ENCODE peak calls at places on chromosomes 6 and 20, in five cellular contexts. One of them, this sample, is unnamed.
A peak's percentile ranks its signal among the peaks of the same experiment; 100 is the strongest.

GRCh38 chr20:21026951-21027350 is 79.2 kb downstream of the LINC00237 start:
- DNase-seq in GM12878: no peak
- DNase-seq in K562: no peak
- DNase-seq in HepG2: no peak
- DNase-seq in A549: no peak
- DNase-seq in this sample: no peak

GRCh38 chr6:71403422-71404134 is 115.0 kb downstream of the OGFRL1 start:
- DNase-seq in GM12878: no peak
- DNase-seq in A549: no peak
- DNase-seq in K562: no peak
- DNase-seq in HepG2: no peak
- DNase-seq in this sample: peak; percentile 45

GRCh38 chr6:105815657-105816555 is 270.2 kb upstream of the PRDM1 start:
- DNase-seq in GM12878: no peak
- DNase-seq in HepG2: no peak
- DNase-seq in A549: no peak
- DNase-seq in K562: no peak
- DNase-seq in this sample: no peak

GRCh38 chr6:12245360-12245759 is 44.8 kb upstream of the EDN1 start:
- DNase-seq in HepG2: no peak
- DNase-seq in A549: no peak
- DNase-seq in GM12878: no peak
- DNase-seq in K562: no peak
- DNase-seq in this sample: no peak

GRCh38 chr6:142838821-142839685 is 105.9 kb downstream of the HIVEP2 start:
- DNase-seq in HepG2: peak; percentile 73
- DNase-seq in GM12878: no peak
- DNase-seq in A549: peak; percentile 45
- DNase-seq in K562: no peak
- DNase-seq in this sample: no peak

GRCh38 chr20:35992713-35993335 is 24.4 kb downstream of the CNBD2 start:
- DNase-seq in A549: peak; percentile 68
- DNase-seq in HepG2: peak; percentile 81
- DNase-seq in GM12878: peak; percentile 9
- DNase-seq in K562: peak; percentile 85
- DNase-seq in this sample: peak; percentile 85

GRCh38 chr6:30447237-30447636 is 42.1 kb upstream of the HLA-E start:
- DNase-seq in HepG2: peak; percentile 47
- DNase-seq in K562: no peak
- DNase-seq in A549: peak; percentile 24
- DNase-seq in GM12878: no peak
- DNase-seq in this sample: peak; percentile 92

GRCh38 chr6:89242574-89243330 is 25.6 kb upstream of the GABRR1 start:
- DNase-seq in GM12878: no peak
- DNase-seq in HepG2: peak; percentile 44
- DNase-seq in A549: peak; percentile 59
- DNase-seq in K562: no peak
- DNase-seq in this sample: peak; percentile 57

GRCh38 chr6:12105271-12105670 is 93.2 kb downstream of the HIVEP1 start:
- DNase-seq in GM12878: no peak
- DNase-seq in A549: no peak
- DNase-seq in HepG2: no peak
- DNase-seq in K562: no peak
- DNase-seq in this sample: no peak

GRCh38 chr6:3211681-3212080 is 15.8 kb downstream of the TUBB2B start:
- DNase-seq in K562: no peak
- DNase-seq in HepG2: no peak
- DNase-seq in A549: no peak
- DNase-seq in GM12878: no peak
- DNase-seq in this sample: no peak

GRCh38 chr20:15297059-15297875 is 959.9 kb upstream of the FLRT3 start:
- DNase-seq in GM12878: no peak
- DNase-seq in K562: no peak
- DNase-seq in A549: no peak
- DNase-seq in HepG2: no peak
- DNase-seq in this sample: no peak

GRCh38 chr20:4449977-4450715 is 271.6 kb upstream of the PRND start:
- DNase-seq in GM12878: no peak
- DNase-seq in A549: peak; percentile 55
- DNase-seq in K562: no peak
- DNase-seq in HepG2: peak; percentile 46
- DNase-seq in this sample: peak; percentile 25

GRCh38 chr20:23160536-23161243 is 74.6 kb upstream of the CD93 start:
- DNase-seq in A549: no peak
- DNase-seq in K562: no peak
- DNase-seq in HepG2: no peak
- DNase-seq in GM12878: no peak
- DNase-seq in this sample: peak; percentile 59

GRCh38 chr6:111534366-111534765 is 51.3 kb upstream of the REV3L start:
- DNase-seq in K562: no peak
- DNase-seq in HepG2: no peak
- DNase-seq in A549: peak; percentile 7
- DNase-seq in GM12878: no peak
- DNase-seq in this sample: no peak

DNA sequence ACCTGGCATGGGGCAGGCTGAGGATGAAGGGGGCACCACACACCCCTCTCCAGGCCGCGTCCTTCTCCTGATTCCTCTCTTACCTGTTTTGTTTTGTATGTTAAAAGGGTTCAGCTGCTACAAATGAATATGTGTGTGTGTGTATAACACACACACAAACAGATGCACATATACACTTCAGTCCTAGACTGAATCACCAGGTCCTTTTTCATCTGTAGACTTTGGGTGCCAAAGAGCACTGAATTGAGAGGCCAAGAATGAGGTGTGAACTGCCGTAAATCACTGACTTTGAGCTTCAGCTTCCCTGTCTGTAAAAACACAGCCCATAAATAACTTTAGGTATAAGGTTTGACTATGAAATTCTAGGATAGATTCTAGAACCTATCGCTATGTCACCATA is 40.5 kb downstream of the SULF2 start:
- DNase-seq in K562: no peak
- DNase-seq in A549: no peak
- DNase-seq in GM12878: no peak
- DNase-seq in HepG2: no peak
- DNase-seq in this sample: no peak
- TF ChIP-seq JUNB in K562: no peak
- TF ChIP-seq JUNB in A549: no peak
- TF ChIP-seq JUNB in GM12878: no peak
- TF ChIP-seq JUNB in HepG2: no peak
- TF ChIP-seq JUNB in this sample: no peak

GRCh38 chr6:34195726-34196115 is 41.0 kb upstream of the HMGA1 start:
- DNase-seq in HepG2: no peak
- DNase-seq in K562: peak; percentile 19
- DNase-seq in GM12878: no peak
- DNase-seq in A549: no peak
- DNase-seq in this sample: no peak

GRCh38 chr6:34194770-34195169 is 41.9 kb upstream of the HMGA1 start:
- DNase-seq in A549: no peak
- DNase-seq in K562: no peak
- DNase-seq in GM12878: no peak
- DNase-seq in HepG2: no peak
- DNase-seq in this sample: peak; percentile 26

GRCh38 chr6:34196116-34196832 is 40.4 kb upstream of the HMGA1 start:
- DNase-seq in A549: peak; percentile 57
- DNase-seq in K562: peak; percentile 96
- DNase-seq in GM12878: peak; percentile 28
- DNase-seq in HepG2: no peak
- DNase-seq in this sample: peak; percentile 83

GRCh38 chr6:34189806-34190503 is 44.1 kb upstream of the GRM4 start:
- DNase-seq in A549: no peak
- DNase-seq in GM12878: no peak
- DNase-seq in K562: peak; percentile 44
- DNase-seq in HepG2: peak; percentile 41
- DNase-seq in this sample: no peak

DNA sequence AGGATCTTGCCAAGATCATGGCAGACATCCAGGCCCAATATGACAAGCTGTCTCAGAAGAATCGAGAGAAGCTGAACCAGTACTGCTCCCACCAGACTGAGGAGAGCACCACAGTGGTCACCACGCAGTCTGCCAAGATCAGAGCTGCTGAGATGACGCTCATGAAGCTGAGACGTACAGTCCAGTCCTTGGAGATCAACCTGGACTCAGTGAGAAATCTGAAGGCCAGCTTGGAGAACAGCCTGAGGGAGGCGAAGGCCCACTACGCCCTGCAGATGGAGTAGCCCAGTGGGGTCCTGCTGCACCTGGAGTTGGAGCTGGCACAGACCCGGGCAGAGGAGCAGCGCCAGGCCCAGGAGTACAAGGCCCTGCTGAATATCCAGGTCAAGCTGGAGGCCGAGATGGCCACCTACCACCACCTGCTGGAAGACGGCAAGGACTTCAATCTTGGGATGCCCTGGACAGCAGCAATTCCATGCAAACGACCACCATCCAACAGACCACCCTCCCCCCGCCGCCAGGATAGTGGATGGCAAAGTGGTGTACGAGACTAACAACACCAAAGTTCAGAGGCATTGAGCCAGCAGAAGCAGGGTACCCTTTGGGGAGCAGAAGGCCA is 44.7 kb upstream of the GRM4 start:
- DNase-seq in K562: no peak
- DNase-seq in HepG2: no peak
- DNase-seq in A549: no peak
- DNase-seq in GM12878: no peak
- DNase-seq in this sample: peak; percentile 25
- TF ChIP-seq JUNB in K562: no peak
- TF ChIP-seq JUNB in HepG2: no peak
- TF ChIP-seq JUNB in A549: no peak
- TF ChIP-seq JUNB in GM12878: no peak
- TF ChIP-seq JUNB in this sample: no peak

GRCh38 chr6:132598473-132598872 is 8.9 kb upstream of the TAAR5 start:
- DNase-seq in A549: peak; percentile 30
- DNase-seq in K562: peak; percentile 14
- DNase-seq in GM12878: no peak
- DNase-seq in HepG2: peak; percentile 57
- DNase-seq in this sample: peak; percentile 69
- TF ChIP-seq JUNB in A549: no peak
- TF ChIP-seq JUNB in K562: no peak
- TF ChIP-seq JUNB in GM12878: no peak
- TF ChIP-seq JUNB in HepG2: no peak
- TF ChIP-seq JUNB in this sample: no peak

GRCh38 chr6:53154794-53155193 is 6.2 kb upstream of the GCM1 start:
- DNase-seq in GM12878: no peak
- DNase-seq in HepG2: no peak
- DNase-seq in A549: no peak
- DNase-seq in K562: no peak
- DNase-seq in this sample: no peak

GRCh38 chr6:53152576-53152975 is 3.9 kb upstream of the GCM1 start:
- DNase-seq in A549: no peak
- DNase-seq in GM12878: no peak
- DNase-seq in K562: no peak
- DNase-seq in HepG2: no peak
- DNase-seq in this sample: no peak

GRCh38 chr6:53148684-53149083 is at the start of gene GCM1:
- DNase-seq in A549: no peak
- DNase-seq in GM12878: no peak
- DNase-seq in HepG2: peak; percentile 41
- DNase-seq in K562: no peak
- DNase-seq in this sample: no peak

GRCh38 chr6:53154071-53154470 is 5.4 kb upstream of the GCM1 start:
- DNase-seq in GM12878: no peak
- DNase-seq in HepG2: no peak
- DNase-seq in A549: no peak
- DNase-seq in K562: no peak
- DNase-seq in this sample: no peak

GRCh38 chr6:53151676-53152075 is 3.0 kb upstream of the GCM1 start:
- DNase-seq in GM12878: no peak
- DNase-seq in K562: peak; percentile 23
- DNase-seq in HepG2: peak; percentile 40
- DNase-seq in A549: peak; percentile 25
- DNase-seq in this sample: peak; percentile 79
- TF ChIP-seq JUNB in GM12878: no peak
- TF ChIP-seq JUNB in K562: no peak
- TF ChIP-seq JUNB in HepG2: no peak
- TF ChIP-seq JUNB in A549: no peak
- TF ChIP-seq JUNB in this sample: no peak

GRCh38 chr6:74805841-74806696 is 399.8 kb downstream of the COL12A1 start:
- DNase-seq in K562: no peak
- DNase-seq in GM12878: no peak
- DNase-seq in HepG2: no peak
- DNase-seq in A549: no peak
- DNase-seq in this sample: no peak
- TF ChIP-seq JUNB in K562: no peak
- TF ChIP-seq JUNB in GM12878: no peak
- TF ChIP-seq JUNB in HepG2: no peak
- TF ChIP-seq JUNB in A549: no peak
- TF ChIP-seq JUNB in this sample: no peak

GRCh38 chr20:32809907-32810306 is 9.8 kb upstream of the MAPRE1 start:
- DNase-seq in GM12878: no peak
- DNase-seq in K562: no peak
- DNase-seq in A549: no peak
- DNase-seq in HepG2: no peak
- DNase-seq in this sample: no peak

GRCh38 chr20:32804817-32805216 is 14.9 kb upstream of the MAPRE1 start:
- DNase-seq in K562: no peak
- DNase-seq in GM12878: no peak
- DNase-seq in HepG2: no peak
- DNase-seq in A549: no peak
- DNase-seq in this sample: no peak

GRCh38 chr20:32808438-32808837 is 11.3 kb upstream of the MAPRE1 start:
- DNase-seq in A549: no peak
- DNase-seq in HepG2: no peak
- DNase-seq in GM12878: no peak
- DNase-seq in K562: no peak
- DNase-seq in this sample: no peak

GRCh38 chr20:32806356-32806755 is 13.4 kb upstream of the MAPRE1 start:
- DNase-seq in K562: no peak
- DNase-seq in GM12878: no peak
- DNase-seq in A549: no peak
- DNase-seq in HepG2: no peak
- DNase-seq in this sample: no peak

GRCh38 chr20:32807706-32808105 is 12.0 kb upstream of the MAPRE1 start:
- DNase-seq in A549: no peak
- DNase-seq in HepG2: no peak
- DNase-seq in K562: no peak
- DNase-seq in GM12878: no peak
- DNase-seq in this sample: peak; percentile 91
- TF ChIP-seq JUNB in A549: no peak
- TF ChIP-seq JUNB in HepG2: no peak
- TF ChIP-seq JUNB in K562: no peak
- TF ChIP-seq JUNB in GM12878: no peak
- TF ChIP-seq JUNB in this sample: peak; percentile 18

DNA sequence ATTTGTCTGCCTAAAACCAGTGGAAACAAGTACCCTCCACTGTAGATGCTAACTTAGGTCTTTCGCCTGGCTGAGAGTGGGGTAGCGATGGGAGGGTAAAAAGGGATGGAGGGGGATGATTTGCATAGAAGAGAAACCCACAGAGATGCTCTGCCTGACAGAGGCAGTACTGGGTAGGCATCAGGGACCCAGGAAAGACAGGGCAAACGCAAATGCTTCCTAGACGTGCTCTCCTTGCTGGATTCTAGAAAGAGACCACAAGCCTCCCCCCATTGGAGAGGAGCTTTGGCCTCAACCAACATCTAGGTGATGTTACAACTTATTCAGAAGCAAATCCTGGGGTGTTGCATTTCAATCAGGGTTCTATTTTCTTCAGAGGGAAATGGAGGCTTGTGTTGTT is 3.2 kb downstream of the OLIG3 start:
- DNase-seq in HepG2: no peak
- DNase-seq in A549: no peak
- DNase-seq in K562: no peak
- DNase-seq in GM12878: no peak
- DNase-seq in this sample: peak; percentile 52
- TF ChIP-seq JUNB in HepG2: no peak
- TF ChIP-seq JUNB in A549: no peak
- TF ChIP-seq JUNB in K562: no peak
- TF ChIP-seq JUNB in GM12878: no peak
- TF ChIP-seq JUNB in this sample: no peak